ENCODE peak calls at places on chromosomes 5 and 9, in nine cellular contexts. One of them, this sample, is unnamed.
A peak's percentile ranks its signal among the peaks of the same experiment; 100 is the strongest.

GRCh38 chr5:119343766-119344165 is 12.1 kb upstream of the TNFAIP8 start:
- DNase-seq in T-helper 9 cell: no peak
- DNase-seq in COR-L47: no peak
- DNase-seq in HT1080: peak; percentile 35
- DNase-seq in NCI-H2081 treated with DMSO at 0.1 percent for 48 hours: no peak
- DNase-seq in central memory CD4-positive, alpha-beta T cell: no peak
- DNase-seq in stimulated activated CD4-positive, alpha-beta T cell treated with anti-CD3 and anti-CD28 coated beads, Interleukin-1b, Interleukin-23, amount 100 ng/mL, for 1 hour: no peak
- DNase-seq in transverse colon: no peak
- DNase-seq in progenitor cell of endocrine pancreas: no peak
- DNase-seq in this sample: no peak

GRCh38 chr5:33102551-33102950 is 338.2 kb upstream of the TARS1 start:
- DNase-seq in stimulated activated CD4-positive, alpha-beta T cell treated with anti-CD3 and anti-CD28 coated beads, Interleukin-1b, Interleukin-23, amount 100 ng/mL, for 1 hour: no peak
- DNase-seq in T-helper 9 cell: no peak
- DNase-seq in COR-L47: no peak
- DNase-seq in progenitor cell of endocrine pancreas: no peak
- DNase-seq in transverse colon: no peak
- DNase-seq in NCI-H2081 treated with DMSO at 0.1 percent for 48 hours: no peak
- DNase-seq in HT1080: no peak
- DNase-seq in central memory CD4-positive, alpha-beta T cell: no peak
- DNase-seq in this sample: no peak

GRCh38 chr5:133848306-133848924 is 120.0 kb downstream of the C5orf15 start:
- DNase-seq in central memory CD4-positive, alpha-beta T cell: no peak
- DNase-seq in T-helper 9 cell: no peak
- DNase-seq in transverse colon: no peak
- DNase-seq in HT1080: peak; percentile 58
- DNase-seq in progenitor cell of endocrine pancreas: no peak
- DNase-seq in COR-L47: peak; percentile 34
- DNase-seq in stimulated activated CD4-positive, alpha-beta T cell treated with anti-CD3 and anti-CD28 coated beads, Interleukin-1b, Interleukin-23, amount 100 ng/mL, for 1 hour: no peak
- DNase-seq in NCI-H2081 treated with DMSO at 0.1 percent for 48 hours: no peak
- DNase-seq in this sample: no peak

GRCh38 chr5:11415751-11416150 is 488.5 kb downstream of the CTNND2 start:
- DNase-seq in NCI-H2081 treated with DMSO at 0.1 percent for 48 hours: no peak
- DNase-seq in transverse colon: no peak
- DNase-seq in T-helper 9 cell: no peak
- DNase-seq in progenitor cell of endocrine pancreas: no peak
- DNase-seq in stimulated activated CD4-positive, alpha-beta T cell treated with anti-CD3 and anti-CD28 coated beads, Interleukin-1b, Interleukin-23, amount 100 ng/mL, for 1 hour: no peak
- DNase-seq in COR-L47: no peak
- DNase-seq in central memory CD4-positive, alpha-beta T cell: no peak
- DNase-seq in HT1080: no peak
- DNase-seq in this sample: no peak

GRCh38 chr5:131082034-131082550 is 83.0 kb downstream of the HINT1 start:
- DNase-seq in NCI-H2081 treated with DMSO at 0.1 percent for 48 hours: no peak
- DNase-seq in transverse colon: no peak
- DNase-seq in T-helper 9 cell: no peak
- DNase-seq in central memory CD4-positive, alpha-beta T cell: no peak
- DNase-seq in HT1080: no peak
- DNase-seq in progenitor cell of endocrine pancreas: no peak
- DNase-seq in stimulated activated CD4-positive, alpha-beta T cell treated with anti-CD3 and anti-CD28 coated beads, Interleukin-1b, Interleukin-23, amount 100 ng/mL, for 1 hour: no peak
- DNase-seq in COR-L47: no peak
- DNase-seq in this sample: no peak

GRCh38 chr9:14323083-14323968 is 9.4 kb upstream of the NFIB start:
- DNase-seq in central memory CD4-positive, alpha-beta T cell: no peak
- DNase-seq in transverse colon: no peak
- DNase-seq in T-helper 9 cell: no peak
- DNase-seq in COR-L47: no peak
- DNase-seq in HT1080: no peak
- DNase-seq in progenitor cell of endocrine pancreas: no peak
- DNase-seq in stimulated activated CD4-positive, alpha-beta T cell treated with anti-CD3 and anti-CD28 coated beads, Interleukin-1b, Interleukin-23, amount 100 ng/mL, for 1 hour: no peak
- DNase-seq in NCI-H2081 treated with DMSO at 0.1 percent for 48 hours: no peak
- DNase-seq in this sample: no peak

GRCh38 chr9:89533396-89534187 is 35.7 kb upstream of the SEMA4D start:
- DNase-seq in COR-L47: no peak
- DNase-seq in central memory CD4-positive, alpha-beta T cell: no peak
- DNase-seq in stimulated activated CD4-positive, alpha-beta T cell treated with anti-CD3 and anti-CD28 coated beads, Interleukin-1b, Interleukin-23, amount 100 ng/mL, for 1 hour: no peak
- DNase-seq in T-helper 9 cell: no peak
- DNase-seq in NCI-H2081 treated with DMSO at 0.1 percent for 48 hours: no peak
- DNase-seq in progenitor cell of endocrine pancreas: no peak
- DNase-seq in HT1080: no peak
- DNase-seq in transverse colon: no peak
- DNase-seq in this sample: no peak

GRCh38 chr9:95096807-95097206 is 220.7 kb downstream of the FANCC start:
- DNase-seq in HT1080: no peak
- DNase-seq in stimulated activated CD4-positive, alpha-beta T cell treated with anti-CD3 and anti-CD28 coated beads, Interleukin-1b, Interleukin-23, amount 100 ng/mL, for 1 hour: no peak
- DNase-seq in COR-L47: no peak
- DNase-seq in central memory CD4-positive, alpha-beta T cell: no peak
- DNase-seq in T-helper 9 cell: no peak
- DNase-seq in progenitor cell of endocrine pancreas: no peak
- DNase-seq in NCI-H2081 treated with DMSO at 0.1 percent for 48 hours: no peak
- DNase-seq in transverse colon: no peak
- DNase-seq in this sample: no peak

GRCh38 chr5:135850671-135851070 is 16.2 kb downstream of the SLC25A48 start:
- DNase-seq in HT1080: no peak
- DNase-seq in central memory CD4-positive, alpha-beta T cell: no peak
- DNase-seq in T-helper 9 cell: no peak
- DNase-seq in NCI-H2081 treated with DMSO at 0.1 percent for 48 hours: no peak
- DNase-seq in transverse colon: no peak
- DNase-seq in progenitor cell of endocrine pancreas: no peak
- DNase-seq in stimulated activated CD4-positive, alpha-beta T cell treated with anti-CD3 and anti-CD28 coated beads, Interleukin-1b, Interleukin-23, amount 100 ng/mL, for 1 hour: no peak
- DNase-seq in COR-L47: no peak
- DNase-seq in this sample: no peak

GRCh38 chr5:144048254-144048856 is 122.1 kb downstream of the YIPF5 start:
- DNase-seq in NCI-H2081 treated with DMSO at 0.1 percent for 48 hours: no peak
- DNase-seq in stimulated activated CD4-positive, alpha-beta T cell treated with anti-CD3 and anti-CD28 coated beads, Interleukin-1b, Interleukin-23, amount 100 ng/mL, for 1 hour: no peak
- DNase-seq in T-helper 9 cell: no peak
- DNase-seq in COR-L47: no peak
- DNase-seq in HT1080: no peak
- DNase-seq in central memory CD4-positive, alpha-beta T cell: no peak
- DNase-seq in progenitor cell of endocrine pancreas: no peak
- DNase-seq in transverse colon: no peak
- DNase-seq in this sample: no peak

GRCh38 chr5:88870280-88870679 is 12.7 kb downstream of the MEF2C start:
- DNase-seq in COR-L47: no peak
- DNase-seq in NCI-H2081 treated with DMSO at 0.1 percent for 48 hours: no peak
- DNase-seq in transverse colon: no peak
- DNase-seq in HT1080: no peak
- DNase-seq in progenitor cell of endocrine pancreas: no peak
- DNase-seq in T-helper 9 cell: no peak
- DNase-seq in stimulated activated CD4-positive, alpha-beta T cell treated with anti-CD3 and anti-CD28 coated beads, Interleukin-1b, Interleukin-23, amount 100 ng/mL, for 1 hour: no peak
- DNase-seq in central memory CD4-positive, alpha-beta T cell: no peak
- DNase-seq in this sample: no peak

GRCh38 chr9:6787793-6788174 is 30.0 kb downstream of the KDM4C start:
- DNase-seq in NCI-H2081 treated with DMSO at 0.1 percent for 48 hours: no peak
- DNase-seq in T-helper 9 cell: no peak
- DNase-seq in progenitor cell of endocrine pancreas: no peak
- DNase-seq in central memory CD4-positive, alpha-beta T cell: no peak
- DNase-seq in COR-L47: no peak
- DNase-seq in stimulated activated CD4-positive, alpha-beta T cell treated with anti-CD3 and anti-CD28 coated beads, Interleukin-1b, Interleukin-23, amount 100 ng/mL, for 1 hour: no peak
- DNase-seq in transverse colon: no peak
- DNase-seq in HT1080: no peak
- DNase-seq in this sample: no peak

GRCh38 chr5:25489834-25490538 is 845.2 kb upstream of the CDH10 start:
- DNase-seq in T-helper 9 cell: no peak
- DNase-seq in NCI-H2081 treated with DMSO at 0.1 percent for 48 hours: no peak
- DNase-seq in central memory CD4-positive, alpha-beta T cell: no peak
- DNase-seq in transverse colon: no peak
- DNase-seq in progenitor cell of endocrine pancreas: no peak
- DNase-seq in HT1080: peak; percentile 54
- DNase-seq in stimulated activated CD4-positive, alpha-beta T cell treated with anti-CD3 and anti-CD28 coated beads, Interleukin-1b, Interleukin-23, amount 100 ng/mL, for 1 hour: no peak
- DNase-seq in COR-L47: no peak
- DNase-seq in this sample: no peak

GRCh38 chr5:41832430-41832829 is 37.8 kb downstream of the OXCT1 start:
- DNase-seq in transverse colon: no peak
- DNase-seq in progenitor cell of endocrine pancreas: no peak
- DNase-seq in stimulated activated CD4-positive, alpha-beta T cell treated with anti-CD3 and anti-CD28 coated beads, Interleukin-1b, Interleukin-23, amount 100 ng/mL, for 1 hour: no peak
- DNase-seq in central memory CD4-positive, alpha-beta T cell: no peak
- DNase-seq in COR-L47: no peak
- DNase-seq in NCI-H2081 treated with DMSO at 0.1 percent for 48 hours: no peak
- DNase-seq in T-helper 9 cell: no peak
- DNase-seq in HT1080: no peak
- DNase-seq in this sample: no peak

GRCh38 chr9:125540497-125540896 is 166.5 kb downstream of the MAPKAP1 start:
- DNase-seq in COR-L47: no peak
- DNase-seq in NCI-H2081 treated with DMSO at 0.1 percent for 48 hours: no peak
- DNase-seq in progenitor cell of endocrine pancreas: no peak
- DNase-seq in central memory CD4-positive, alpha-beta T cell: no peak
- DNase-seq in transverse colon: no peak
- DNase-seq in stimulated activated CD4-positive, alpha-beta T cell treated with anti-CD3 and anti-CD28 coated beads, Interleukin-1b, Interleukin-23, amount 100 ng/mL, for 1 hour: no peak
- DNase-seq in T-helper 9 cell: no peak
- DNase-seq in HT1080: peak; percentile 83
- DNase-seq in this sample: no peak

This sample was measured in T-cell.